ENCODE peak calls at places on chromosomes 6 and 20, in seven cellular contexts. M, K, N, B, W, R and C are unnamed samples.

GRCh38 chr6:87408721-87409155 is 966 bp downstream of the CFAP206 start:
- DNase-seq in R (no peak), N (no peak), W (no peak), M (no peak), B (no peak), K (no peak), C (no peak)

GRCh38 chr6:166143011-166143410 is 24.6 kb downstream of the TBXT start:
- DNase-seq in W (no peak), N (peak), K (no peak), M (no peak), R (no peak), B (no peak), C (no peak)

GRCh38 chr20:10297684-10298240 is 79.1 kb downstream of the SNAP25 start:
- DNase-seq in K (no peak), R (no peak), M (no peak), W (no peak), B (no peak), N (no peak), C (no peak)

GRCh38 chr6:1325471-1326309 is 13.8 kb downstream of the FOXQ1 start:
- DNase-seq in W (no peak), B (no peak), R (no peak), M (no peak), N (peak), K (no peak), C (no peak)

GRCh38 chr6:97819680-97820079 is 536.7 kb upstream of the MMS22L start:
- DNase-seq in M (no peak), N (no peak), R (no peak), K (peak), B (no peak), W (no peak), C (no peak)

GRCh38 chr6:116059713-116060571 is 749 bp downstream of the FRK start:
- DNase-seq in M (no peak), R (no peak), N (no peak), B (no peak), W (peak), K (peak), C (no peak)

GRCh38 chr6:109308018-109308492 is 74.2 kb downstream of the CD164 start:
- DNase-seq in M (no peak), R (no peak), K (no peak), N (peak), W (no peak), B (peak), C (no peak)

GRCh38 chr6:42295181-42295580 is 77.5 kb upstream of the MRPS10 start:
- DNase-seq in N (no peak), R (no peak), B (no peak), W (no peak), K (no peak), M (no peak), C (no peak)

GRCh38 chr6:157631388-157631787 is 191.7 kb upstream of the SNX9 start:
- DNase-seq in N (no peak), R (no peak), M (peak), K (no peak), B (no peak), W (no peak), C (no peak)

GRCh38 chr20:52427960-52428359 is 236.4 kb upstream of the ZFP64 start:
- DNase-seq in R (no peak), B (no peak), N (no peak), M (no peak), K (no peak), W (no peak), C (no peak)

GRCh38 chr6:43478008-43478372 is 620 bp downstream of the TJAP1 start:
- DNase-seq in K (no peak), B (no peak), M (no peak), W (no peak), R (no peak), N (no peak), C (no peak)

GRCh38 chr6:127207591-127208120 is 59.0 kb upstream of the RNF146 start:
- DNase-seq in W (no peak), B (no peak), M (no peak), N (peak), K (no peak), R (no peak), C (no peak)

GRCh38 chr20:34042286-34042685 is 48.6 kb downstream of the RALY start:
- DNase-seq in B (no peak), W (no peak), N (no peak), K (no peak), R (no peak), M (peak), C (no peak)

GRCh38 chr20:37749620-37750403 is 56.0 kb downstream of the CTNNBL1 start:
- DNase-seq in M (no peak), K (no peak), R (no peak), B (no peak), N (no peak), W (no peak), C (no peak)

GRCh38 chr6:67976486-67976885 is 658.6 kb upstream of the ADGRB3 start:
- DNase-seq in R (no peak), M (no peak), B (no peak), W (no peak), K (no peak), N (no peak), C (no peak)

GRCh38 chr6:34044945-34045595 is 100.8 kb downstream of the GRM4 start:
- DNase-seq in R (no peak), K (peak), B (no peak), M (no peak), N (no peak), W (no peak), C (peak)

GRCh38 chr20:60087563-60088105 is 129.4 kb downstream of the CDH26 start:
- DNase-seq in K (no peak), R (no peak), B (peak), N (no peak), M (no peak), W (no peak), C (no peak)

GRCh38 chr6:87763901-87764300 is 61.9 kb upstream of the AKIRIN2 start:
- DNase-seq in B (no peak), R (no peak), N (no peak), M (no peak), K (no peak), W (no peak), C (no peak)

GRCh38 chr20:58622671-58623578 is 28.2 kb upstream of the STX16 start:
- DNase-seq in W (no peak), B (no peak), K (no peak), N (peak), M (no peak), R (no peak), C (no peak)

GRCh38 chr20:38875170-38875993 is 50.8 kb upstream of the FAM83D start:
- DNase-seq in N (no peak), W (peak), M (no peak), R (no peak), B (peak), K (no peak), C (peak)

GRCh38 chr6:17886891-17887290 is 100.5 kb downstream of the KIF13A start:
- DNase-seq in M (no peak), N (no peak), W (no peak), R (no peak), K (peak), B (no peak), C (no peak)

GRCh38 chr6:134117409-134117808 is 65.0 kb upstream of the SLC2A12 start:
- DNase-seq in B (no peak), M (no peak), R (no peak), K (peak), N (peak), W (no peak), C (no peak)

GRCh38 chr6:12449447-12449846 is 159.3 kb downstream of the EDN1 start:
- DNase-seq in R (no peak), B (no peak), K (no peak), M (no peak), W (no peak), N (no peak), C (no peak)

GRCh38 chr6:11160199-11160598 is 48.7 kb upstream of the ERVFRD-1 start:
- DNase-seq in B (no peak), M (no peak), K (no peak), N (peak), W (no peak), R (no peak), C (no peak)

GRCh38 chr6:34151321-34152041 is 5.6 kb upstream of the GRM4 start:
- DNase-seq in B (no peak), N (no peak), K (peak), R (no peak), W (no peak), M (no peak), C (no peak)

GRCh38 chr6:6565069-6565468 is 23.5 kb upstream of the LY86 start:
- DNase-seq in M (peak), N (no peak), K (peak), W (no peak), B (no peak), R (no peak), C (no peak)

GRCh38 chr6:111087106-111087835 is at the start of gene SLC16A10:
- DNase-seq in M (peak), K (peak), W (peak), B (peak), R (peak), N (peak), C (peak)

GRCh38 chr6:44010411-44011349 is 116.6 kb downstream of the MRPL14 start:
- DNase-seq in N (peak), M (peak), W (no peak), K (peak), B (peak), R (no peak), C (no peak)